ENCODE peak calls at places on chromosomes 7 and 10, in eight cellular contexts. A, S, V, O, Z, R, E and K are unnamed samples.

GRCh38 chr7:27179503-27180430 is 5.3 kb downstream of the HOXA11 start:
- DNase-seq in O (no peak), S (peak; percentile 50), E (peak; percentile 95), A (peak; percentile 80), V (peak; percentile 45), R (peak; percentile 42), Z (no peak), K (peak; percentile 84)

GRCh38 chr10:105921348-105921747 is 1243.2 kb downstream of the SORCS1 start:
- DNase-seq in S (no peak), A (no peak), E (no peak), Z (no peak), V (no peak), O (no peak), R (no peak), K (no peak)

GRCh38 chr7:109179601-109180000 is 609.9 kb downstream of the DNAJB9 start:
- DNase-seq in S (no peak), V (no peak), A (no peak), O (no peak), R (no peak), Z (no peak), E (no peak), K (no peak)

GRCh38 chr7:27164381-27165088 is 802 bp downstream of the HOXA9 start:
- DNase-seq in E (no peak), O (no peak), V (no peak), R (no peak), S (no peak), A (peak; percentile 60), Z (no peak), K (no peak)

GRCh38 chr7:2309889-2310331 is 4.3 kb downstream of the SNX8 start:
- DNase-seq in Z (no peak), V (peak; percentile 89), O (no peak), A (no peak), S (no peak), E (peak; percentile 78), R (no peak), K (peak; percentile 89)

GRCh38 chr7:130947792-130948580 is 214.0 kb upstream of the KLF14 start:
- DNase-seq in V (no peak), Z (no peak), A (no peak), E (no peak), S (no peak), R (no peak), O (no peak), K (no peak)

GRCh38 chr10:102281103-102281502 is 35.8 kb downstream of the GBF1 start:
- DNase-seq in R (no peak), S (no peak), V (peak; percentile 42), E (no peak), Z (no peak), O (no peak), A (no peak), K (no peak)

GRCh38 chr10:5089869-5090268 is 4.3 kb upstream of the AKR1C3 start:
- DNase-seq in S (peak; percentile 50), A (peak; percentile 7), V (peak; percentile 28), E (no peak), O (peak; percentile 75), Z (no peak), R (no peak), K (no peak)

GRCh38 chr10:72308320-72308987 is 34.7 kb downstream of the DDIT4 start:
- DNase-seq in S (peak; percentile 83), R (no peak), V (peak; percentile 85), Z (no peak), O (peak; percentile 19), E (no peak), A (no peak), K (no peak)

GRCh38 chr7:54985405-54986360 is 33.1 kb upstream of the EGFR start:
- DNase-seq in O (no peak), S (peak; percentile 49), R (no peak), E (peak; percentile 70), Z (no peak), V (peak; percentile 92), A (no peak), K (peak; percentile 87)

GRCh38 chr7:91051966-91052365 is 212.3 kb upstream of the FZD1 start:
- DNase-seq in V (no peak), S (no peak), O (no peak), Z (no peak), R (no peak), E (no peak), A (no peak), K (no peak)

GRCh38 chr7:5557920-5558401 is 134.3 kb upstream of the TNRC18 start:
- DNase-seq in R (peak; percentile 58), V (peak; percentile 11), Z (no peak), S (no peak), O (no peak), A (no peak), E (no peak), K (peak; percentile 65)

GRCh38 chr7:131557521-131558385 is 1.3 kb upstream of the PODXL start:
- DNase-seq in S (no peak), Z (no peak), E (no peak), A (peak; percentile 58), O (no peak), R (no peak), V (no peak), K (no peak)

GRCh38 chr10:100930368-100930767 is 17.6 kb downstream of the SLF2 start:
- DNase-seq in S (no peak), A (no peak), Z (no peak), R (no peak), O (no peak), E (peak; percentile 10), V (peak; percentile 12), K (no peak)